ENCODE peak calls at places on chromosomes 7 and 10, in seven cellular contexts. One of them, this sample, is unnamed.

GRCh38 chr10:17453377-17454091 is 861 bp downstream of the ST8SIA6 start:
- DNase-seq in stimulated activated CD8-positive, alpha-beta memory T cell treated with anti-CD3 and anti-CD28 coated beads, Interleukin-12 subunit alpha, Interleukin-12 subunit beta, amount 100 ng/mL, for 1 hour: no peak
- DNase-seq in activated naive CD4-positive, alpha-beta T cell: peak
- DNase-seq in sigmoid colon: no peak
- DNase-seq in iris pigment epithelial cell: peak
- DNase-seq in pulmonary artery endothelial cell: no peak
- DNase-seq in MCF 10A: peak
- DNase-seq in this sample: peak

GRCh38 chr7:148340438-148340837 is 250.1 kb upstream of the C7orf33 start:
- DNase-seq in stimulated activated CD8-positive, alpha-beta memory T cell treated with anti-CD3 and anti-CD28 coated beads, Interleukin-12 subunit alpha, Interleukin-12 subunit beta, amount 100 ng/mL, for 1 hour: no peak
- DNase-seq in activated naive CD4-positive, alpha-beta T cell: no peak
- DNase-seq in sigmoid colon: no peak
- DNase-seq in iris pigment epithelial cell: no peak
- DNase-seq in pulmonary artery endothelial cell: no peak
- DNase-seq in MCF 10A: no peak
- DNase-seq in this sample: no peak

GRCh38 chr7:1671876-1672451 is 1.9 kb downstream of the ELFN1 start:
- DNase-seq in stimulated activated CD8-positive, alpha-beta memory T cell treated with anti-CD3 and anti-CD28 coated beads, Interleukin-12 subunit alpha, Interleukin-12 subunit beta, amount 100 ng/mL, for 1 hour: no peak
- DNase-seq in activated naive CD4-positive, alpha-beta T cell: no peak
- DNase-seq in sigmoid colon: peak
- DNase-seq in iris pigment epithelial cell: no peak
- DNase-seq in pulmonary artery endothelial cell: no peak
- DNase-seq in MCF 10A: no peak
- DNase-seq in this sample: no peak

GRCh38 chr7:129793506-129794310 is 159.1 kb downstream of the UBE2H start:
- DNase-seq in stimulated activated CD8-positive, alpha-beta memory T cell treated with anti-CD3 and anti-CD28 coated beads, Interleukin-12 subunit alpha, Interleukin-12 subunit beta, amount 100 ng/mL, for 1 hour: no peak
- DNase-seq in activated naive CD4-positive, alpha-beta T cell: no peak
- DNase-seq in sigmoid colon: no peak
- DNase-seq in iris pigment epithelial cell: no peak
- DNase-seq in pulmonary artery endothelial cell: no peak
- DNase-seq in MCF 10A: no peak
- DNase-seq in this sample: no peak

GRCh38 chr7:121020243-121020642 is 31.7 kb downstream of the CPED1 start:
- DNase-seq in stimulated activated CD8-positive, alpha-beta memory T cell treated with anti-CD3 and anti-CD28 coated beads, Interleukin-12 subunit alpha, Interleukin-12 subunit beta, amount 100 ng/mL, for 1 hour: no peak
- DNase-seq in activated naive CD4-positive, alpha-beta T cell: no peak
- DNase-seq in sigmoid colon: no peak
- DNase-seq in iris pigment epithelial cell: peak
- DNase-seq in pulmonary artery endothelial cell: no peak
- DNase-seq in MCF 10A: peak
- DNase-seq in this sample: no peak

GRCh38 chr7:35801392-35802101 is 690 bp downstream of the SEPTIN7 start:
- DNase-seq in stimulated activated CD8-positive, alpha-beta memory T cell treated with anti-CD3 and anti-CD28 coated beads, Interleukin-12 subunit alpha, Interleukin-12 subunit beta, amount 100 ng/mL, for 1 hour: peak
- DNase-seq in activated naive CD4-positive, alpha-beta T cell: peak
- DNase-seq in sigmoid colon: peak
- DNase-seq in iris pigment epithelial cell: peak
- DNase-seq in pulmonary artery endothelial cell: peak
- DNase-seq in MCF 10A: peak
- DNase-seq in this sample: peak

GRCh38 chr10:5968037-5968680 is 9.2 kb downstream of the IL15RA start:
- DNase-seq in stimulated activated CD8-positive, alpha-beta memory T cell treated with anti-CD3 and anti-CD28 coated beads, Interleukin-12 subunit alpha, Interleukin-12 subunit beta, amount 100 ng/mL, for 1 hour: no peak
- DNase-seq in activated naive CD4-positive, alpha-beta T cell: no peak
- DNase-seq in sigmoid colon: peak
- DNase-seq in iris pigment epithelial cell: no peak
- DNase-seq in pulmonary artery endothelial cell: no peak
- DNase-seq in MCF 10A: no peak
- DNase-seq in this sample: no peak

GRCh38 chr7:33517191-33517590 is 387.8 kb downstream of the BBS9 start:
- DNase-seq in stimulated activated CD8-positive, alpha-beta memory T cell treated with anti-CD3 and anti-CD28 coated beads, Interleukin-12 subunit alpha, Interleukin-12 subunit beta, amount 100 ng/mL, for 1 hour: no peak
- DNase-seq in activated naive CD4-positive, alpha-beta T cell: no peak
- DNase-seq in sigmoid colon: no peak
- DNase-seq in iris pigment epithelial cell: no peak
- DNase-seq in pulmonary artery endothelial cell: no peak
- DNase-seq in MCF 10A: no peak
- DNase-seq in this sample: no peak

GRCh38 chr7:143479055-143479766 is 1.5 kb downstream of the TAS2R41 start:
- DNase-seq in stimulated activated CD8-positive, alpha-beta memory T cell treated with anti-CD3 and anti-CD28 coated beads, Interleukin-12 subunit alpha, Interleukin-12 subunit beta, amount 100 ng/mL, for 1 hour: no peak
- DNase-seq in activated naive CD4-positive, alpha-beta T cell: no peak
- DNase-seq in sigmoid colon: no peak
- DNase-seq in iris pigment epithelial cell: no peak
- DNase-seq in pulmonary artery endothelial cell: no peak
- DNase-seq in MCF 10A: no peak
- DNase-seq in this sample: no peak

GRCh38 chr10:19788075-19788686 is 28.1 kb upstream of the PLXDC2 start:
- DNase-seq in stimulated activated CD8-positive, alpha-beta memory T cell treated with anti-CD3 and anti-CD28 coated beads, Interleukin-12 subunit alpha, Interleukin-12 subunit beta, amount 100 ng/mL, for 1 hour: no peak
- DNase-seq in activated naive CD4-positive, alpha-beta T cell: no peak
- DNase-seq in sigmoid colon: no peak
- DNase-seq in iris pigment epithelial cell: peak
- DNase-seq in pulmonary artery endothelial cell: no peak
- DNase-seq in MCF 10A: peak
- DNase-seq in this sample: peak

GRCh38 chr7:111262293-111263116 is 171.6 kb downstream of the LRRN3 start:
- DNase-seq in stimulated activated CD8-positive, alpha-beta memory T cell treated with anti-CD3 and anti-CD28 coated beads, Interleukin-12 subunit alpha, Interleukin-12 subunit beta, amount 100 ng/mL, for 1 hour: no peak
- DNase-seq in activated naive CD4-positive, alpha-beta T cell: no peak
- DNase-seq in sigmoid colon: no peak
- DNase-seq in iris pigment epithelial cell: no peak
- DNase-seq in pulmonary artery endothelial cell: no peak
- DNase-seq in MCF 10A: no peak
- DNase-seq in this sample: no peak

GRCh38 chr7:1136841-1137516 is 23.0 kb downstream of the ZFAND2A start:
- DNase-seq in stimulated activated CD8-positive, alpha-beta memory T cell treated with anti-CD3 and anti-CD28 coated beads, Interleukin-12 subunit alpha, Interleukin-12 subunit beta, amount 100 ng/mL, for 1 hour: no peak
- DNase-seq in activated naive CD4-positive, alpha-beta T cell: no peak
- DNase-seq in sigmoid colon: peak
- DNase-seq in iris pigment epithelial cell: no peak
- DNase-seq in pulmonary artery endothelial cell: no peak
- DNase-seq in MCF 10A: peak
- DNase-seq in this sample: no peak

GRCh38 chr7:146937836-146938235 is 821.2 kb downstream of the CNTNAP2 start:
- DNase-seq in stimulated activated CD8-positive, alpha-beta memory T cell treated with anti-CD3 and anti-CD28 coated beads, Interleukin-12 subunit alpha, Interleukin-12 subunit beta, amount 100 ng/mL, for 1 hour: no peak
- DNase-seq in activated naive CD4-positive, alpha-beta T cell: no peak
- DNase-seq in sigmoid colon: no peak
- DNase-seq in iris pigment epithelial cell: no peak
- DNase-seq in pulmonary artery endothelial cell: no peak
- DNase-seq in MCF 10A: no peak
- DNase-seq in this sample: no peak

GRCh38 chr7:27142562-27143021 is 889 bp downstream of the HOXA5 start:
- DNase-seq in stimulated activated CD8-positive, alpha-beta memory T cell treated with anti-CD3 and anti-CD28 coated beads, Interleukin-12 subunit alpha, Interleukin-12 subunit beta, amount 100 ng/mL, for 1 hour: no peak
- DNase-seq in activated naive CD4-positive, alpha-beta T cell: no peak
- DNase-seq in sigmoid colon: no peak
- DNase-seq in iris pigment epithelial cell: no peak
- DNase-seq in pulmonary artery endothelial cell: no peak
- DNase-seq in MCF 10A: peak
- DNase-seq in this sample: no peak

GRCh38 chr7:151705744-151706567 is 171.0 kb downstream of the PRKAG2 start:
- DNase-seq in stimulated activated CD8-positive, alpha-beta memory T cell treated with anti-CD3 and anti-CD28 coated beads, Interleukin-12 subunit alpha, Interleukin-12 subunit beta, amount 100 ng/mL, for 1 hour: no peak
- DNase-seq in activated naive CD4-positive, alpha-beta T cell: no peak
- DNase-seq in sigmoid colon: no peak
- DNase-seq in iris pigment epithelial cell: peak
- DNase-seq in pulmonary artery endothelial cell: no peak
- DNase-seq in MCF 10A: peak
- DNase-seq in this sample: peak

GRCh38 chr10:338176-339037 is 203.2 kb downstream of the ZMYND11 start:
- DNase-seq in stimulated activated CD8-positive, alpha-beta memory T cell treated with anti-CD3 and anti-CD28 coated beads, Interleukin-12 subunit alpha, Interleukin-12 subunit beta, amount 100 ng/mL, for 1 hour: no peak
- DNase-seq in activated naive CD4-positive, alpha-beta T cell: no peak
- DNase-seq in sigmoid colon: no peak
- DNase-seq in iris pigment epithelial cell: peak
- DNase-seq in pulmonary artery endothelial cell: no peak
- DNase-seq in MCF 10A: peak
- DNase-seq in this sample: no peak

GRCh38 chr10:78718032-78718572 is 350.7 kb upstream of the ZMIZ1 start:
- DNase-seq in stimulated activated CD8-positive, alpha-beta memory T cell treated with anti-CD3 and anti-CD28 coated beads, Interleukin-12 subunit alpha, Interleukin-12 subunit beta, amount 100 ng/mL, for 1 hour: no peak
- DNase-seq in activated naive CD4-positive, alpha-beta T cell: no peak
- DNase-seq in sigmoid colon: no peak
- DNase-seq in iris pigment epithelial cell: no peak
- DNase-seq in pulmonary artery endothelial cell: no peak
- DNase-seq in MCF 10A: no peak
- DNase-seq in this sample: no peak

GRCh38 chr7:27966219-27966780 is 214.3 kb downstream of the JAZF1 start:
- DNase-seq in stimulated activated CD8-positive, alpha-beta memory T cell treated with anti-CD3 and anti-CD28 coated beads, Interleukin-12 subunit alpha, Interleukin-12 subunit beta, amount 100 ng/mL, for 1 hour: no peak
- DNase-seq in activated naive CD4-positive, alpha-beta T cell: no peak
- DNase-seq in sigmoid colon: no peak
- DNase-seq in iris pigment epithelial cell: no peak
- DNase-seq in pulmonary artery endothelial cell: no peak
- DNase-seq in MCF 10A: no peak
- DNase-seq in this sample: peak

GRCh38 chr10:90447836-90448235 is 410.0 kb downstream of the HTR7 start:
- DNase-seq in stimulated activated CD8-positive, alpha-beta memory T cell treated with anti-CD3 and anti-CD28 coated beads, Interleukin-12 subunit alpha, Interleukin-12 subunit beta, amount 100 ng/mL, for 1 hour: no peak
- DNase-seq in activated naive CD4-positive, alpha-beta T cell: no peak
- DNase-seq in sigmoid colon: no peak
- DNase-seq in iris pigment epithelial cell: no peak
- DNase-seq in pulmonary artery endothelial cell: no peak
- DNase-seq in MCF 10A: peak
- DNase-seq in this sample: no peak

GRCh38 chr10:125192620-125193019 is 32.3 kb upstream of the CTBP2 start:
- DNase-seq in stimulated activated CD8-positive, alpha-beta memory T cell treated with anti-CD3 and anti-CD28 coated beads, Interleukin-12 subunit alpha, Interleukin-12 subunit beta, amount 100 ng/mL, for 1 hour: no peak
- DNase-seq in activated naive CD4-positive, alpha-beta T cell: no peak
- DNase-seq in sigmoid colon: no peak
- DNase-seq in iris pigment epithelial cell: no peak
- DNase-seq in pulmonary artery endothelial cell: no peak
- DNase-seq in MCF 10A: no peak
- DNase-seq in this sample: no peak

GRCh38 chr7:7696458-7697119 is 21.8 kb downstream of the RPA3 start:
- DNase-seq in stimulated activated CD8-positive, alpha-beta memory T cell treated with anti-CD3 and anti-CD28 coated beads, Interleukin-12 subunit alpha, Interleukin-12 subunit beta, amount 100 ng/mL, for 1 hour: no peak
- DNase-seq in activated naive CD4-positive, alpha-beta T cell: no peak
- DNase-seq in sigmoid colon: no peak
- DNase-seq in iris pigment epithelial cell: peak
- DNase-seq in pulmonary artery endothelial cell: no peak
- DNase-seq in MCF 10A: peak
- DNase-seq in this sample: peak

GRCh38 chr10:17905491-17905890 is 46.2 kb upstream of the SLC39A12 start:
- DNase-seq in stimulated activated CD8-positive, alpha-beta memory T cell treated with anti-CD3 and anti-CD28 coated beads, Interleukin-12 subunit alpha, Interleukin-12 subunit beta, amount 100 ng/mL, for 1 hour: no peak
- DNase-seq in activated naive CD4-positive, alpha-beta T cell: no peak
- DNase-seq in sigmoid colon: no peak
- DNase-seq in iris pigment epithelial cell: peak
- DNase-seq in pulmonary artery endothelial cell: no peak
- DNase-seq in MCF 10A: peak
- DNase-seq in this sample: no peak

GRCh38 chr7:157253850-157254249 is 83.0 kb upstream of the DNAJB6 start:
- DNase-seq in stimulated activated CD8-positive, alpha-beta memory T cell treated with anti-CD3 and anti-CD28 coated beads, Interleukin-12 subunit alpha, Interleukin-12 subunit beta, amount 100 ng/mL, for 1 hour: no peak
- DNase-seq in activated naive CD4-positive, alpha-beta T cell: no peak
- DNase-seq in sigmoid colon: no peak
- DNase-seq in iris pigment epithelial cell: no peak
- DNase-seq in pulmonary artery endothelial cell: no peak
- DNase-seq in MCF 10A: no peak
- DNase-seq in this sample: no peak

GRCh38 chr10:89373916-89374711 is 3.7 kb upstream of the IFIT1B start:
- DNase-seq in stimulated activated CD8-positive, alpha-beta memory T cell treated with anti-CD3 and anti-CD28 coated beads, Interleukin-12 subunit alpha, Interleukin-12 subunit beta, amount 100 ng/mL, for 1 hour: no peak
- DNase-seq in activated naive CD4-positive, alpha-beta T cell: no peak
- DNase-seq in sigmoid colon: peak
- DNase-seq in iris pigment epithelial cell: peak
- DNase-seq in pulmonary artery endothelial cell: peak
- DNase-seq in MCF 10A: peak
- DNase-seq in this sample: peak

GRCh38 chr7:30473903-30474302 is 4.7 kb downstream of the NOD1 start:
- DNase-seq in stimulated activated CD8-positive, alpha-beta memory T cell treated with anti-CD3 and anti-CD28 coated beads, Interleukin-12 subunit alpha, Interleukin-12 subunit beta, amount 100 ng/mL, for 1 hour: no peak
- DNase-seq in activated naive CD4-positive, alpha-beta T cell: no peak
- DNase-seq in sigmoid colon: no peak
- DNase-seq in iris pigment epithelial cell: no peak
- DNase-seq in pulmonary artery endothelial cell: no peak
- DNase-seq in MCF 10A: no peak
- DNase-seq in this sample: no peak

GRCh38 chr10:132548869-132549268 is 11.3 kb downstream of the INPP5A start:
- DNase-seq in stimulated activated CD8-positive, alpha-beta memory T cell treated with anti-CD3 and anti-CD28 coated beads, Interleukin-12 subunit alpha, Interleukin-12 subunit beta, amount 100 ng/mL, for 1 hour: no peak
- DNase-seq in activated naive CD4-positive, alpha-beta T cell: no peak
- DNase-seq in sigmoid colon: peak
- DNase-seq in iris pigment epithelial cell: no peak
- DNase-seq in pulmonary artery endothelial cell: no peak
- DNase-seq in MCF 10A: no peak
- DNase-seq in this sample: no peak

GRCh38 chr10:38070501-38070900 is 23.6 kb upstream of the ZNF37A start:
- DNase-seq in stimulated activated CD8-positive, alpha-beta memory T cell treated with anti-CD3 and anti-CD28 coated beads, Interleukin-12 subunit alpha, Interleukin-12 subunit beta, amount 100 ng/mL, for 1 hour: no peak
- DNase-seq in activated naive CD4-positive, alpha-beta T cell: no peak
- DNase-seq in sigmoid colon: no peak
- DNase-seq in iris pigment epithelial cell: no peak
- DNase-seq in pulmonary artery endothelial cell: no peak
- DNase-seq in MCF 10A: no peak
- DNase-seq in this sample: no peak